ENCODE peak calls at places on chromosomes 6 and 20, in seven cellular contexts. V is H9, B is mesendoderm, M is IMR-90, S is mesenchymal stem cell, D is H1, F is trophoblast cell. X is an unnamed sample.

GRCh38 chr20:31967830-31968249 is at the start of gene XKR7:
- DNase-seq in V (peak), B (peak), M (no peak), S (no peak), D (peak), F (no peak), X (peak)

GRCh38 chr6:84522135-84522535 is 242.3 kb downstream of the TBX18 start:
- DNase-seq in V (no peak), B (no peak), M (peak), S (peak), D (no peak), F (no peak), X (no peak)

GRCh38 chr6:106890447-106890846 is 84.1 kb downstream of the CD24 start:
- DNase-seq in V (no peak), B (no peak), M (no peak), S (no peak), D (no peak), F (no peak), X (no peak)

GRCh38 chr6:124073820-124074587 is 270.3 kb downstream of the NKAIN2 start:
- DNase-seq in V (no peak), B (peak), M (no peak), S (no peak), D (no peak), F (no peak), X (no peak)

GRCh38 chr6:99426454-99426762 is 1.3 kb upstream of the PNISR start:
- DNase-seq in V (no peak), B (peak), M (no peak), S (no peak), D (no peak), F (no peak), X (no peak)

GRCh38 chr6:42696526-42697267 is 25.7 kb downstream of the PRPH2 start:
- DNase-seq in V (no peak), B (no peak), M (peak), S (no peak), D (no peak), F (no peak), X (no peak)

GRCh38 chr6:157929076-157929475 is 52.6 kb upstream of the SYNJ2 start:
- DNase-seq in V (no peak), B (no peak), M (no peak), S (no peak), D (no peak), F (no peak), X (no peak)

GRCh38 chr20:16914277-16914676 is 166.1 kb downstream of the OTOR start:
- DNase-seq in V (no peak), B (no peak), M (no peak), S (no peak), D (no peak), F (no peak), X (no peak)

GRCh38 chr20:38290829-38291581 is 13.0 kb upstream of the BPI start:
- DNase-seq in V (peak), B (peak), M (peak), S (peak), D (peak), F (peak), X (no peak)

GRCh38 chr6:2157441-2158127 is 87.8 kb downstream of the GMDS start:
- DNase-seq in V (no peak), B (no peak), M (peak), S (peak), D (no peak), F (peak), X (no peak)

GRCh38 chr6:150567360-150567759 is 32.3 kb upstream of the PLEKHG1 start:
- DNase-seq in V (no peak), B (no peak), M (no peak), S (no peak), D (no peak), F (no peak), X (no peak)

GRCh38 chr6:157096522-157096921 is 226.8 kb downstream of the TMEM242 start:
- DNase-seq in V (no peak), B (no peak), M (no peak), S (no peak), D (no peak), F (no peak), X (no peak)

GRCh38 chr20:23309781-23310180 is 40.8 kb upstream of the NXT1 start:
- DNase-seq in V (no peak), B (no peak), M (no peak), S (no peak), D (no peak), F (no peak), X (no peak)

GRCh38 chr20:4808872-4809271 is 87.2 kb downstream of the PRND start:
- DNase-seq in V (no peak), B (no peak), M (peak), S (no peak), D (no peak), F (no peak), X (no peak)

GRCh38 chr6:17334265-17334664 is 53.1 kb downstream of the RBM24 start:
- DNase-seq in V (no peak), B (no peak), M (peak), S (no peak), D (no peak), F (no peak), X (no peak)

GRCh38 chr20:38133680-38134426 is 31.2 kb downstream of the TGM2 start:
- DNase-seq in V (no peak), B (no peak), M (no peak), S (no peak), D (no peak), F (no peak), X (no peak)

GRCh38 chr20:39269031-39269461 is 306.9 kb downstream of the DHX35 start:
- DNase-seq in V (peak), B (peak), M (peak), S (peak), D (peak), F (no peak), X (peak)

GRCh38 chr6:39207421-39208232 is 21.6 kb downstream of the KCNK5 start:
- DNase-seq in V (no peak), B (no peak), M (no peak), S (no peak), D (no peak), F (no peak), X (no peak)

GRCh38 chr6:85044336-85044735 is 279.9 kb upstream of the TBX18 start:
- DNase-seq in V (no peak), B (no peak), M (no peak), S (no peak), D (no peak), F (no peak), X (no peak)

GRCh38 chr20:58891076-58891685 is 38.7 kb downstream of the GNAS start:
- DNase-seq in V (peak), B (peak), M (peak), S (peak), D (peak), F (peak), X (peak)

GRCh38 chr6:167093922-167094432 is 28.9 kb upstream of the CCR6 start:
- DNase-seq in V (no peak), B (no peak), M (no peak), S (no peak), D (no peak), F (peak), X (no peak)

GRCh38 chr6:36979343-36979742 is 6.7 kb downstream of the MTCH1 start:
- DNase-seq in V (no peak), B (no peak), M (peak), S (no peak), D (no peak), F (no peak), X (no peak)

GRCh38 chr20:35005463-35005961 is 49.8 kb downstream of the MYH7B start:
- DNase-seq in V (no peak), B (no peak), M (no peak), S (no peak), D (no peak), F (no peak), X (no peak)

GRCh38 chr6:136031982-136032381 is 180.5 kb downstream of the PDE7B start:
- DNase-seq in V (no peak), B (no peak), M (peak), S (peak), D (no peak), F (no peak), X (no peak)

GRCh38 chr20:1761116-1761515 is 103.5 kb upstream of the SIRPG start:
- DNase-seq in V (no peak), B (peak), M (peak), S (peak), D (no peak), F (peak), X (no peak)

GRCh38 chr6:34692280-34692679 is 4.3 kb downstream of the ILRUN start:
- DNase-seq in V (no peak), B (no peak), M (no peak), S (no peak), D (no peak), F (no peak), X (no peak)

GRCh38 chr20:49627329-49627761 is 59.4 kb upstream of the PTGIS start:
- DNase-seq in V (no peak), B (no peak), M (no peak), S (no peak), D (no peak), F (peak), X (no peak)

GRCh38 chr6:1029196-1029595 is 282.7 kb upstream of the FOXQ1 start:
- DNase-seq in V (no peak), B (no peak), M (no peak), S (no peak), D (no peak), F (no peak), X (no peak)

GRCh38 chr6:85792278-85792677 is 149.6 kb upstream of the SYNCRIP start:
- DNase-seq in V (no peak), B (peak), M (peak), S (no peak), D (no peak), F (no peak), X (no peak)

GRCh38 chr6:158819213-158819976 is at the start of gene EZR:
- DNase-seq in V (peak), B (peak), M (peak), S (peak), D (peak), F (peak), X (peak)

GRCh38 chr6:42450314-42451145 is 1.2 kb downstream of the TRERF1 start:
- DNase-seq in V (no peak), B (peak), M (peak), S (peak), D (no peak), F (no peak), X (no peak)

GRCh38 chr6:35299674-35300073 is 2.1 kb downstream of the DEF6 start:
- DNase-seq in V (no peak), B (no peak), M (no peak), S (no peak), D (no peak), F (no peak), X (no peak)

GRCh38 chr6:116531675-116532570 is 13.6 kb downstream of the TRAPPC3L start:
- DNase-seq in V (peak), B (peak), M (peak), S (peak), D (peak), F (peak), X (peak)

DNA sequence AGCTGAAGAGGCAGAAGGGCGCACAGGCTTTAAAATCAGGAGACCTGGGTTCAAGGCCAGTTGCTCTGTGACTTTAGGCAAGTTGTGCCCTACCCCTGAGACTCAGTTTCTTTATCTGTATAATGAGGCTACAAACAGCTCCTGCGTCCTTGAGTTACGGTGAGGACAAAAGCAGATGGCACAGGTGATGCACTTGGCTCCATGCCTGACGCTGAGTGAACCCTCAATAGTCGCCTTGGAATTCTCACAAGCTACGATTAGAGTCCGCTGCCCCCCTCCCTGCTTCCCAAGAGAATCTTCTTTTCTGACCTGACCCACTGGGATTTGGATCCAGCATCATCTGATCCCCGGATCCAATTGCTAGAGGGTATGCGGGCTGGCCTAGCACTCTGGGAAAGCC is 6.4 kb downstream of the KCNG1 start:
- DNase-seq in V (no peak), B (no peak), M (no peak), S (no peak), D (no peak), F (no peak), X (no peak)
- H3K18ac ChIP-seq in V (no peak), B (no peak), M (no peak), S (no peak), D (no peak), F (no peak), X (no peak)

DNA sequence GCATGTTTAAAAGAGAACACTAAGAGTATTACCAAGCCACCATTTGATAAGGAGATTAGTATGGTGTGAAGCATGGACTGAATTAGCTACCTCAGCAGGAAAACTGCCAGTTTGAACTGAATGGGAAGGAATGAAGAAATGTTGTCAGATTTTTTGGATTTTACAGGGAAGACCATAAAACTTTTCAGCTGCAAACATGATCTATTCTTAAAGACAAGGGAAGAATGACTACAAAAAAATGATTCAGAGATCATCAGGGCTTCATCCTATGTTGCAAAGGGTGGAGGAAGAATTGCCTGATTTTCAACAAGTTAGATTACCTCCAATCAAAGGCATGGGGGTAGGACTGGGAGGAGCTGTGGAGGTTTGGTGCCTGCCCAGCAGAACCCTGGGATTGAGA is 49.3 kb upstream of the MTRF1L start:
- DNase-seq in V (no peak), B (no peak), M (no peak), S (no peak), D (no peak), F (no peak), X (no peak)
- H3K18ac ChIP-seq in V (no peak), B (no peak), M (no peak), S (no peak), D (no peak), F (no peak), X (no peak)

GRCh38 chr20:40781979-40782378 is 92.9 kb upstream of the MAFB start:
- DNase-seq in V (no peak), B (no peak), M (no peak), S (no peak), D (no peak), F (no peak), X (no peak)

GRCh38 chr20:40787922-40788321 is 98.9 kb upstream of the MAFB start:
- DNase-seq in V (no peak), B (no peak), M (no peak), S (no peak), D (no peak), F (no peak), X (no peak)

GRCh38 chr20:40781340-40781916 is 92.4 kb upstream of the MAFB start:
- DNase-seq in V (no peak), B (no peak), M (no peak), S (no peak), D (no peak), F (no peak), X (no peak)

DNA sequence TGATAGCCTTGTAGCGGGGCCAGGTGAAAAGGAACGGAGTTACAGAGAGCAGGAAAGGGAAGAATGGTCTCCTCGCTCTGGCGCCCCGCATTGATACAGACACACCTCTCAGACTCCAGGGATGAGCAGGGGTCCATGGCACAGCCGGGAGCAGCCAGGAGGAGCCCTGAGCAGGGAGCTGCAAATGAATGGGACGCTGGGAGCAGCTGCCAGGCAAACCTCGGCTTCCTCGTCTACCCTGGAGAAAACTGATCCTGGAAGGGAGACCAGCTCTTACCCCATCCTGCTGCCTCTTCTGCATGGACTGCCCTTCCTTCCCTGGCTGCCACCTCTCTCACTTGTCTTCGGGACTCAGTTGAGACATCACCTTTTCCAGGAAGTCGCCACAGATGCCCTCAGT is 97.3 kb upstream of the MAFB start:
- DNase-seq in V (peak), B (no peak), M (no peak), S (no peak), D (no peak), F (no peak), X (no peak)
- H3K18ac ChIP-seq in V (no peak), B (no peak), M (no peak), S (no peak), D (no peak), F (no peak), X (peak)

DNA sequence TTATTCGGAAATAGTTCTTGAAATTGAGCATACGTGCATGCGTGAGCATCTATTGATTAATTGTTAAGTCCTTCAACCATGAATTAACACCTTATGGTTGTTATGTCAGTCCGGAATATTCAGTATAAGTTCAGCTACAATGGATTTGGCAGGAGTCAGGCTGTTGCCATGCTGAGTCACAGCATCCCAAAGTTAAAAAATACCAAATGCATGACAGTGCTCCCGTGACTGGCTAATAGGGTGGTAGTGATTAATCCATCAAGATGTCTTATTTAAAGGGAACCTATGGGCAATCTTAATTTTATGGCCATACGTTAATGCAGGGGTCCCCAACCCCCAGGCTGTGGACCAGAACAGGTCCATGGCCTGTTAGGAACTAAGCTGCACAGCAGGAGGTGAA is 10.5 kb downstream of the RAE1 start:
- DNase-seq in V (no peak), B (peak), M (peak), S (peak), D (no peak), F (peak), X (no peak)
- H3K18ac ChIP-seq in V (no peak), B (no peak), M (peak), S (no peak), D (no peak), F (no peak), X (no peak)

GRCh38 chr6:109363753-109364152 is 18.5 kb downstream of the CD164 start:
- DNase-seq in V (no peak), B (no peak), M (no peak), S (no peak), D (no peak), F (no peak), X (no peak)
- H3K18ac ChIP-seq in V (no peak), B (no peak), M (no peak), S (no peak), D (no peak), F (no peak), X (no peak)

GRCh38 chr20:47968541-47969310 is 183.4 kb upstream of the SULF2 start:
- DNase-seq in V (no peak), B (no peak), M (no peak), S (no peak), D (no peak), F (no peak), X (no peak)
- H3K18ac ChIP-seq in V (no peak), B (no peak), M (no peak), S (no peak), D (no peak), F (no peak), X (peak)

GRCh38 chr20:36478137-36478905 is 63.0 kb upstream of the MYL9 start:
- DNase-seq in V (no peak), B (peak), M (peak), S (no peak), D (no peak), F (no peak), X (no peak)
- H3K18ac ChIP-seq in V (no peak), B (no peak), M (no peak), S (no peak), D (no peak), F (no peak), X (no peak)

DNA sequence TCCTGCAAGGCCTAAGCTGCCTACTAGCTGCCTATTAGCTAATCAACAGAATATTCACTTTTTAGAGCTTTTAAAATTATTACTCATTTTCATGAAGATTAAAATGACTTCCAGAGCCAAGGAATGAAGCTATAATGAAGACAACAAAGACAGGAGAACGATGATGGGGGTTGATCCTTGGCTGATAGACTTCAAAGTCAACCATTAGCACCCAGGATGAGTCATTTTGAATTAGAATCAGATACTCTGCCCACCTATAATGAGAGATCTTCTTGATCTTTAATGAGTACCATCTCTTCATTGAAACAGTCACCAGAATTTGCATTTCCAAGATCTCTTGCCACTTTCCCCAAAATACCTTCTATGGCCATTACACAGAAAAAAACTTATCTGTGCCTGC is 56.7 kb upstream of the CDYL start:
- DNase-seq in V (no peak), B (no peak), M (no peak), S (no peak), D (no peak), F (no peak), X (no peak)
- H3K18ac ChIP-seq in V (no peak), B (no peak), M (no peak), S (no peak), D (no peak), F (no peak), X (no peak)

GRCh38 chr6:139713911-139714527 is 339.6 kb upstream of the CITED2 start:
- DNase-seq in V (no peak), B (peak), M (no peak), S (no peak), D (no peak), F (peak), X (no peak)
- H3K18ac ChIP-seq in V (no peak), B (peak), M (peak), S (peak), D (no peak), F (peak), X (no peak)

DNA sequence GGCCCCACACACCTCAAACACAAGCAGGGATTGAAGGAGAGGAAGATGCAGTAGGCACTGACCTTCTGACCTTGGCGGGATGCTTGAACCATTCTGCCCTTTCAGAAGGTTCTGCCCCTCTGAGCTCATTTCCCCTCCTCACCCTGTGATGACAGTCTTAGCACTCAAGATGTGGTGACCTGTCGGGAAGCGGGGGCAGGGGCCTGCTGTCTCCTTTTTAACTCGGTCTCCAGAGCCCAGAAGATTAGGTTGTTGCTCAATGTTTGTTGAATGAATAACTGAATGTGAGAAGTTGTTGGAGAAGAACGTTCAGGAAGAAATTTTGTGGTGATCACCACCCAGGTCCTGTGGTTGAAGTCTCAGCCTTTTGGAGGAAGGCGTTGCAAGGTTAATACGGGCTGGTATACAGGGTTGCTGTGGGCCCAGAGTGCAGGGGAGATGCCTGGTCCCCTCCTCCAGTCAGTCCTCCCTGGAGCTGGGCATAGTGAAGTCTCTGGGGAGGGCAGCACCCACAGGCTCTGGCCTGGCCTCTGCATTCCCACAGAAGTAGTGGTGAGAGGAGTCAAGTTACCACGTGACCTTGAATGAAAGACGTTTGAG is 49.7 kb upstream of the FUCA2 start:
- DNase-seq in V (no peak), B (no peak), M (no peak), S (no peak), D (no peak), F (no peak), X (no peak)
- H3K18ac ChIP-seq in V (no peak), B (no peak), M (no peak), S (no peak), D (no peak), F (no peak), X (no peak)